ENCODE peak calls at places on chromosome 15, in six cellular contexts. One of them, this sample, is unnamed.

GRCh38 chr15:57223887-57224286 is 152.4 kb upstream of the CGNL1 start:
- ATAC-seq in activated CD4-positive, alpha-beta T cell treated with anti-CD3 and anti-CD28 coated beads for 36 hours: no peak
- ATAC-seq in left cardiac atrium: no peak
- ATAC-seq in foreskin keratinocyte: no peak
- ATAC-seq in natural killer cell: no peak
- ATAC-seq in omental fat pad: no peak
- ATAC-seq in this sample: no peak

GRCh38 chr15:60899967-60900356 is 329.1 kb downstream of the RORA start:
- ATAC-seq in natural killer cell: no peak
- ATAC-seq in foreskin keratinocyte: no peak
- ATAC-seq in left cardiac atrium: no peak
- ATAC-seq in activated CD4-positive, alpha-beta T cell treated with anti-CD3 and anti-CD28 coated beads for 36 hours: no peak
- ATAC-seq in omental fat pad: no peak
- ATAC-seq in this sample: no peak

GRCh38 chr15:75349851-75350588 is 3.2 kb downstream of the NEIL1 start:
- ATAC-seq in foreskin keratinocyte: no peak
- ATAC-seq in omental fat pad: no peak
- ATAC-seq in natural killer cell: peak; percentile 92
- ATAC-seq in left cardiac atrium: no peak
- ATAC-seq in activated CD4-positive, alpha-beta T cell treated with anti-CD3 and anti-CD28 coated beads for 36 hours: peak; percentile 84
- ATAC-seq in this sample: peak; percentile 35

GRCh38 chr15:99279290-99279689 is 28.0 kb downstream of the LRRC28 start:
- ATAC-seq in left cardiac atrium: no peak
- ATAC-seq in foreskin keratinocyte: no peak
- ATAC-seq in natural killer cell: no peak
- ATAC-seq in omental fat pad: no peak
- ATAC-seq in activated CD4-positive, alpha-beta T cell treated with anti-CD3 and anti-CD28 coated beads for 36 hours: peak; percentile 35
- ATAC-seq in this sample: no peak

GRCh38 chr15:89103481-89104171 is 15.4 kb downstream of the ABHD2 start:
- ATAC-seq in left cardiac atrium: peak; percentile 18
- ATAC-seq in foreskin keratinocyte: no peak
- ATAC-seq in omental fat pad: no peak
- ATAC-seq in natural killer cell: no peak
- ATAC-seq in activated CD4-positive, alpha-beta T cell treated with anti-CD3 and anti-CD28 coated beads for 36 hours: no peak
- ATAC-seq in this sample: no peak

GRCh38 chr15:83435782-83436181 is 11.4 kb upstream of the SH3GL3 start:
- ATAC-seq in foreskin keratinocyte: no peak
- ATAC-seq in omental fat pad: peak; percentile 50
- ATAC-seq in activated CD4-positive, alpha-beta T cell treated with anti-CD3 and anti-CD28 coated beads for 36 hours: no peak
- ATAC-seq in left cardiac atrium: no peak
- ATAC-seq in natural killer cell: no peak
- ATAC-seq in this sample: no peak

GRCh38 chr15:77527831-77528231 is 104.9 kb downstream of the LINGO1 start:
- ATAC-seq in omental fat pad: no peak
- ATAC-seq in natural killer cell: no peak
- ATAC-seq in foreskin keratinocyte: no peak
- ATAC-seq in activated CD4-positive, alpha-beta T cell treated with anti-CD3 and anti-CD28 coated beads for 36 hours: no peak
- ATAC-seq in left cardiac atrium: peak; percentile 27
- ATAC-seq in this sample: no peak

GRCh38 chr15:59751552-59752413 is 62.7 kb upstream of the BNIP2 start:
- ATAC-seq in foreskin keratinocyte: peak; percentile 44
- ATAC-seq in activated CD4-positive, alpha-beta T cell treated with anti-CD3 and anti-CD28 coated beads for 36 hours: peak; percentile 74
- ATAC-seq in natural killer cell: no peak
- ATAC-seq in left cardiac atrium: no peak
- ATAC-seq in omental fat pad: no peak
- ATAC-seq in this sample: peak; percentile 58

GRCh38 chr15:66292261-66293084 is 895 bp upstream of the DIS3L start:
- ATAC-seq in omental fat pad: no peak
- ATAC-seq in left cardiac atrium: no peak
- ATAC-seq in activated CD4-positive, alpha-beta T cell treated with anti-CD3 and anti-CD28 coated beads for 36 hours: no peak
- ATAC-seq in foreskin keratinocyte: no peak
- ATAC-seq in natural killer cell: no peak
- ATAC-seq in this sample: no peak

GRCh38 chr15:34812369-34812768 is 17.0 kb upstream of the ACTC1 start:
- ATAC-seq in left cardiac atrium: no peak
- ATAC-seq in foreskin keratinocyte: no peak
- ATAC-seq in activated CD4-positive, alpha-beta T cell treated with anti-CD3 and anti-CD28 coated beads for 36 hours: no peak
- ATAC-seq in omental fat pad: no peak
- ATAC-seq in natural killer cell: no peak
- ATAC-seq in this sample: no peak

GRCh38 chr15:36880226-36880912 is 220.0 kb downstream of the MEIS2 start:
- ATAC-seq in activated CD4-positive, alpha-beta T cell treated with anti-CD3 and anti-CD28 coated beads for 36 hours: no peak
- ATAC-seq in foreskin keratinocyte: peak; percentile 32
- ATAC-seq in left cardiac atrium: no peak
- ATAC-seq in omental fat pad: no peak
- ATAC-seq in natural killer cell: no peak
- ATAC-seq in this sample: peak; percentile 33

GRCh38 chr15:56732881-56733130 is 503 bp downstream of the ZNF280D start:
- ATAC-seq in natural killer cell: no peak
- ATAC-seq in left cardiac atrium: no peak
- ATAC-seq in activated CD4-positive, alpha-beta T cell treated with anti-CD3 and anti-CD28 coated beads for 36 hours: no peak
- ATAC-seq in omental fat pad: peak; percentile 51
- ATAC-seq in foreskin keratinocyte: no peak
- ATAC-seq in this sample: no peak

GRCh38 chr15:87267798-87268197 is 988.7 kb downstream of the NTRK3 start:
- ATAC-seq in left cardiac atrium: no peak
- ATAC-seq in omental fat pad: no peak
- ATAC-seq in natural killer cell: no peak
- ATAC-seq in foreskin keratinocyte: peak; percentile 89
- ATAC-seq in activated CD4-positive, alpha-beta T cell treated with anti-CD3 and anti-CD28 coated beads for 36 hours: no peak
- ATAC-seq in this sample: no peak

GRCh38 chr15:38861108-38861507 is 296.5 kb upstream of the RASGRP1 start:
- ATAC-seq in natural killer cell: no peak
- ATAC-seq in omental fat pad: no peak
- ATAC-seq in left cardiac atrium: no peak
- ATAC-seq in activated CD4-positive, alpha-beta T cell treated with anti-CD3 and anti-CD28 coated beads for 36 hours: no peak
- ATAC-seq in foreskin keratinocyte: no peak
- ATAC-seq in this sample: no peak

GRCh38 chr15:71708741-71709140 is 101.6 kb upstream of the NR2E3 start:
- ATAC-seq in left cardiac atrium: peak; percentile 51
- ATAC-seq in omental fat pad: no peak
- ATAC-seq in foreskin keratinocyte: no peak
- ATAC-seq in activated CD4-positive, alpha-beta T cell treated with anti-CD3 and anti-CD28 coated beads for 36 hours: no peak
- ATAC-seq in natural killer cell: no peak
- ATAC-seq in this sample: peak; percentile 28

GRCh38 chr15:87660494-87661129 is 595.9 kb downstream of the NTRK3 start:
- ATAC-seq in foreskin keratinocyte: no peak
- ATAC-seq in left cardiac atrium: no peak
- ATAC-seq in omental fat pad: no peak
- ATAC-seq in natural killer cell: no peak
- ATAC-seq in activated CD4-positive, alpha-beta T cell treated with anti-CD3 and anti-CD28 coated beads for 36 hours: no peak
- ATAC-seq in this sample: no peak

GRCh38 chr15:33111051-33111451 is 83.5 kb downstream of the FMN1 start:
- ATAC-seq in foreskin keratinocyte: no peak
- ATAC-seq in omental fat pad: no peak
- ATAC-seq in activated CD4-positive, alpha-beta T cell treated with anti-CD3 and anti-CD28 coated beads for 36 hours: no peak
- ATAC-seq in left cardiac atrium: no peak
- ATAC-seq in natural killer cell: no peak
- ATAC-seq in this sample: peak; percentile 45

GRCh38 chr15:98853593-98854420 is 153.8 kb downstream of the PGPEP1L start:
- ATAC-seq in left cardiac atrium: no peak
- ATAC-seq in omental fat pad: no peak
- ATAC-seq in activated CD4-positive, alpha-beta T cell treated with anti-CD3 and anti-CD28 coated beads for 36 hours: no peak
- ATAC-seq in foreskin keratinocyte: peak; percentile 39
- ATAC-seq in natural killer cell: no peak
- ATAC-seq in this sample: peak; percentile 3

GRCh38 chr15:88403461-88403860 is 63.7 kb downstream of the MRPL46 start:
- ATAC-seq in activated CD4-positive, alpha-beta T cell treated with anti-CD3 and anti-CD28 coated beads for 36 hours: no peak
- ATAC-seq in foreskin keratinocyte: no peak
- ATAC-seq in omental fat pad: no peak
- ATAC-seq in left cardiac atrium: no peak
- ATAC-seq in natural killer cell: no peak
- ATAC-seq in this sample: no peak

GRCh38 chr15:59352683-59353082 is 20.0 kb downstream of the MYO1E start:
- ATAC-seq in left cardiac atrium: no peak
- ATAC-seq in omental fat pad: no peak
- ATAC-seq in foreskin keratinocyte: no peak
- ATAC-seq in natural killer cell: no peak
- ATAC-seq in activated CD4-positive, alpha-beta T cell treated with anti-CD3 and anti-CD28 coated beads for 36 hours: no peak
- ATAC-seq in this sample: no peak

GRCh38 chr15:37789881-37790280 is 144.6 kb upstream of the TMCO5A start:
- ATAC-seq in left cardiac atrium: no peak
- ATAC-seq in omental fat pad: peak; percentile 86
- ATAC-seq in foreskin keratinocyte: peak; percentile 89
- ATAC-seq in natural killer cell: no peak
- ATAC-seq in activated CD4-positive, alpha-beta T cell treated with anti-CD3 and anti-CD28 coated beads for 36 hours: peak; percentile 47
- ATAC-seq in this sample: no peak

GRCh38 chr15:60299452-60300047 is 98.2 kb downstream of the ANXA2 start:
- ATAC-seq in omental fat pad: peak; percentile 66
- ATAC-seq in foreskin keratinocyte: peak; percentile 67
- ATAC-seq in natural killer cell: no peak
- ATAC-seq in activated CD4-positive, alpha-beta T cell treated with anti-CD3 and anti-CD28 coated beads for 36 hours: no peak
- ATAC-seq in left cardiac atrium: no peak
- ATAC-seq in this sample: peak; percentile 92

GRCh38 chr15:56732135-56732880 is 1.0 kb downstream of the ZNF280D start:
- ATAC-seq in natural killer cell: no peak
- ATAC-seq in foreskin keratinocyte: peak; percentile 2
- ATAC-seq in activated CD4-positive, alpha-beta T cell treated with anti-CD3 and anti-CD28 coated beads for 36 hours: no peak
- ATAC-seq in omental fat pad: peak; percentile 9
- ATAC-seq in left cardiac atrium: peak; percentile 10
- ATAC-seq in this sample: no peak